ENCODE peak calls at places on chromosomes 1 and 21, in six cellular contexts. H, I, Q, O, F and Y are unnamed samples.

GRCh38 chr1:39407889-39408640 is 83.4 kb upstream of the BMP8A start:
- DNase-seq in O (no peak), F (no peak), Q (no peak), H (no peak), I (no peak), Y (no peak)

GRCh38 chr1:91217911-91218310 is 186.7 kb downstream of the HFM1 start:
- DNase-seq in F (no peak), I (no peak), H (no peak), Q (no peak), O (no peak), Y (no peak)

GRCh38 chr1:61950418-61950817 is 208.1 kb downstream of the PATJ start:
- DNase-seq in H (no peak), Q (no peak), F (no peak), O (no peak), I (no peak), Y (no peak)

GRCh38 chr1:14738235-14738634 is 139.8 kb downstream of the KAZN start:
- DNase-seq in Q (no peak), F (no peak), H (no peak), O (no peak), I (no peak), Y (no peak)

GRCh38 chr1:100622966-100623762 is 85.2 kb downstream of the GPR88 start:
- DNase-seq in Q (no peak), H (peak; percentile 93), F (no peak), I (no peak), O (peak; percentile 14), Y (no peak)

GRCh38 chr1:75243124-75243523 is 108.9 kb downstream of the LHX8 start:
- DNase-seq in I (no peak), Q (no peak), F (no peak), H (no peak), O (no peak), Y (no peak)

GRCh38 chr1:59971464-59971911 is 44.9 kb upstream of the CYP2J2 start:
- DNase-seq in I (peak; percentile 9), F (peak; percentile 69), O (peak; percentile 83), Q (no peak), H (peak; percentile 34), Y (peak; percentile 43)

GRCh38 chr1:188594542-188595235 is 1765.9 kb downstream of the PLA2G4A start:
- DNase-seq in H (no peak), F (no peak), I (no peak), Q (no peak), O (no peak), Y (no peak)

GRCh38 chr1:52403566-52404115 is 582 bp downstream of the ORC1 start:
- DNase-seq in H (peak; percentile 84), O (peak; percentile 69), I (peak; percentile 71), Q (no peak), F (no peak), Y (peak; percentile 41)

GRCh38 chr1:69404486-69404885 is 163.2 kb upstream of the LRRC7 start:
- DNase-seq in Q (no peak), O (no peak), F (no peak), I (no peak), H (no peak), Y (no peak)

GRCh38 chr1:45543599-45544417 is 6.8 kb upstream of the AKR1A1 start:
- DNase-seq in H (no peak), I (peak; percentile 82), O (no peak), F (no peak), Q (no peak), Y (peak; percentile 80)

GRCh38 chr1:235011064-235011598 is 117.5 kb downstream of the TOMM20 start:
- DNase-seq in O (no peak), F (no peak), Q (no peak), H (no peak), I (peak; percentile 61), Y (peak; percentile 78)

GRCh38 chr1:24951337-24951736 is 21.3 kb upstream of the RUNX3 start:
- DNase-seq in I (no peak), O (no peak), F (no peak), H (no peak), Q (no peak), Y (no peak)

GRCh38 chr1:13748610-13749505 is 48.9 kb downstream of the PRDM2 start:
- DNase-seq in H (peak; percentile 93), I (peak; percentile 97), Q (peak; percentile 90), O (peak; percentile 99), F (peak; percentile 96), Y (peak; percentile 96)

GRCh38 chr21:45792682-45793383 is 149.3 kb downstream of the PCBP3 start:
- DNase-seq in F (no peak), H (no peak), O (no peak), I (no peak), Q (no peak), Y (no peak)

GRCh38 chr1:40877681-40878080 is 15.5 kb upstream of the CITED4 start:
- DNase-seq in Q (no peak), I (no peak), H (peak; percentile 91), F (peak; percentile 70), O (peak; percentile 77), Y (no peak)

GRCh38 chr1:44890007-44890406 is 47.0 kb upstream of the PTCH2 start:
- DNase-seq in O (no peak), H (no peak), F (no peak), Q (no peak), I (no peak), Y (no peak)

GRCh38 chr1:245485996-245486395 is 331.2 kb downstream of the KIF26B start:
- DNase-seq in H (no peak), F (no peak), I (no peak), Q (no peak), O (no peak), Y (no peak)

GRCh38 chr1:65026235-65026634 is 59.9 kb upstream of the JAK1 start:
- DNase-seq in Q (no peak), O (no peak), I (no peak), F (no peak), H (no peak), Y (no peak)

GRCh38 chr1:116334015-116334547 is 39.0 kb upstream of the ATP1A1 start:
- DNase-seq in Q (no peak), O (no peak), H (peak; percentile 30), F (no peak), I (no peak), Y (no peak)

GRCh38 chr1:115115521-115116161 is 26.3 kb upstream of the TSPAN2 start:
- DNase-seq in Q (no peak), H (peak; percentile 43), F (no peak), I (no peak), O (no peak), Y (no peak)

GRCh38 chr1:183290628-183291027 is 104.6 kb downstream of the LAMC2 start:
- DNase-seq in I (no peak), Q (no peak), F (no peak), H (no peak), O (no peak), Y (no peak)

GRCh38 chr21:42199488-42200463 is 19.2 kb upstream of the ABCG1 start:
- DNase-seq in F (no peak), H (peak; percentile 77), Q (no peak), O (no peak), I (peak; percentile 51), Y (no peak)

GRCh38 chr1:42931108-42931539 is 27.5 kb downstream of the SLC2A1 start:
- DNase-seq in O (peak; percentile 73), H (peak; percentile 39), F (peak; percentile 15), Q (no peak), I (peak; percentile 71), Y (no peak)

GRCh38 chr21:31338892-31339368 is 5.1 kb downstream of the TIAM1 start:
- DNase-seq in H (no peak), F (no peak), I (no peak), O (no peak), Q (no peak), Y (no peak)

GRCh38 chr1:7679873-7680790 is 91.0 kb upstream of the VAMP3 start:
- DNase-seq in H (peak; percentile 13), Q (no peak), F (no peak), O (peak; percentile 82), I (peak; percentile 49), Y (peak; percentile 41)

GRCh38 chr1:94514095-94514727 is 27.3 kb downstream of the F3 start:
- DNase-seq in H (peak; percentile 24), O (no peak), Q (no peak), F (no peak), I (no peak), Y (no peak)

GRCh38 chr1:151825811-151826660 is 5.6 kb downstream of the RORC start:
- DNase-seq in Q (no peak), I (peak; percentile 37), O (no peak), F (no peak), H (no peak), Y (no peak)

GRCh38 chr1:236338096-236338495 is 56.0 kb upstream of the EDARADD start:
- DNase-seq in H (peak; percentile 1), Q (no peak), F (no peak), I (no peak), O (peak; percentile 18), Y (no peak)

GRCh38 chr21:44848821-44849521 is 24.5 kb downstream of the PTTG1IP start:
- DNase-seq in O (no peak), I (no peak), H (no peak), F (peak; percentile 46), Q (no peak), Y (no peak)

GRCh38 chr1:154741747-154742495 is 128.2 kb downstream of the KCNN3 start:
- DNase-seq in F (no peak), H (no peak), O (no peak), Q (no peak), I (no peak), Y (no peak)

GRCh38 chr1:231557898-231558710 is 29.6 kb downstream of the TSNAX start:
- DNase-seq in O (no peak), I (no peak), F (no peak), Q (no peak), H (peak; percentile 77), Y (no peak)

GRCh38 chr1:16082283-16083038 is 9.0 kb upstream of the FAM131C start:
- DNase-seq in I (peak; percentile 48), Q (no peak), O (peak; percentile 82), F (no peak), H (peak; percentile 55), Y (peak; percentile 53)

GRCh38 chr21:45056917-45057560 is 17.3 kb upstream of the ADARB1 start:
- DNase-seq in O (no peak), I (no peak), Q (no peak), H (no peak), F (peak; percentile 27), Y (no peak)

GRCh38 chr1:52662645-52663313 is 29.8 kb downstream of the SHISAL2A start:
- DNase-seq in I (no peak), H (peak; percentile 52), O (no peak), F (no peak), Q (no peak), Y (no peak)

GRCh38 chr1:205407970-205408369 is 13.9 kb downstream of the LEMD1 start:
- DNase-seq in Q (no peak), O (no peak), F (no peak), H (no peak), I (no peak), Y (no peak)